ENCODE peak calls at places on chromosomes 4 and X, in eight cellular contexts. X is lower leg skin, Z is suprapubic skin, V is HCT116, I is tibial nerve, N is H54, J is NB4, B is testis. F is an unnamed sample.

GRCh38 chrX:45196701-45197100 is 4.0 kb downstream of the DIPK2B start:
- DNase-seq in X (no peak), Z (no peak), V (no peak), I (no peak), N (no peak), J (no peak), B (no peak), F (no peak)

GRCh38 chrX:13791559-13791958 is 25.3 kb downstream of the GPM6B start:
- DNase-seq in X (no peak), Z (no peak), V (no peak), I (no peak), N (no peak), J (no peak), B (peak), F (no peak)

GRCh38 chr4:89039735-89040338 is 17.1 kb downstream of the FAM13A start:
- DNase-seq in X (no peak), Z (no peak), V (no peak), I (no peak), N (no peak), J (no peak), B (no peak), F (peak)

GRCh38 chrX:103510031-103510430 is 9.3 kb downstream of the RAB40A start:
- DNase-seq in X (no peak), Z (no peak), V (no peak), I (no peak), N (no peak), J (no peak), B (no peak), F (no peak)

GRCh38 chr4:141375855-141376254 is 155.2 kb downstream of the ZNF330 start:
- DNase-seq in X (no peak), Z (no peak), V (peak), I (no peak), N (peak), J (no peak), B (no peak), F (no peak)

GRCh38 chr4:120963449-120963848 is 40.9 kb upstream of the PRDM5 start:
- DNase-seq in X (no peak), Z (no peak), V (no peak), I (no peak), N (no peak), J (no peak), B (no peak), F (no peak)

GRCh38 chr4:152348670-152349069 is 187.2 kb downstream of the FBXW7 start:
- DNase-seq in X (no peak), Z (no peak), V (no peak), I (no peak), N (no peak), J (no peak), B (no peak), F (no peak)

GRCh38 chr4:37644962-37645361 is 41.2 kb downstream of the RELL1 start:
- DNase-seq in X (no peak), Z (no peak), V (no peak), I (no peak), N (no peak), J (no peak), B (no peak), F (no peak)

GRCh38 chr4:76311896-76312331 is 5.4 kb downstream of the STBD1 start:
- DNase-seq in X (no peak), Z (no peak), V (no peak), I (no peak), N (no peak), J (peak), B (no peak), F (no peak)

GRCh38 chr4:76658231-76659102 is 223.4 kb downstream of the SHROOM3 start:
- DNase-seq in X (no peak), Z (no peak), V (no peak), I (no peak), N (no peak), J (no peak), B (no peak), F (no peak)

GRCh38 chrX:41877167-41877566 is 46.2 kb downstream of the CASK start:
- DNase-seq in X (no peak), Z (no peak), V (no peak), I (no peak), N (no peak), J (no peak), B (no peak), F (no peak)

GRCh38 chrX:118455013-118455412 is 40.6 kb upstream of the DOCK11 start:
- DNase-seq in X (no peak), Z (no peak), V (no peak), I (no peak), N (no peak), J (peak), B (no peak), F (no peak)

GRCh38 chrX:108299101-108299591 is 139.1 kb downstream of the COL4A6 start:
- DNase-seq in X (no peak), Z (no peak), V (no peak), I (no peak), N (no peak), J (no peak), B (no peak), F (no peak)

DNA sequence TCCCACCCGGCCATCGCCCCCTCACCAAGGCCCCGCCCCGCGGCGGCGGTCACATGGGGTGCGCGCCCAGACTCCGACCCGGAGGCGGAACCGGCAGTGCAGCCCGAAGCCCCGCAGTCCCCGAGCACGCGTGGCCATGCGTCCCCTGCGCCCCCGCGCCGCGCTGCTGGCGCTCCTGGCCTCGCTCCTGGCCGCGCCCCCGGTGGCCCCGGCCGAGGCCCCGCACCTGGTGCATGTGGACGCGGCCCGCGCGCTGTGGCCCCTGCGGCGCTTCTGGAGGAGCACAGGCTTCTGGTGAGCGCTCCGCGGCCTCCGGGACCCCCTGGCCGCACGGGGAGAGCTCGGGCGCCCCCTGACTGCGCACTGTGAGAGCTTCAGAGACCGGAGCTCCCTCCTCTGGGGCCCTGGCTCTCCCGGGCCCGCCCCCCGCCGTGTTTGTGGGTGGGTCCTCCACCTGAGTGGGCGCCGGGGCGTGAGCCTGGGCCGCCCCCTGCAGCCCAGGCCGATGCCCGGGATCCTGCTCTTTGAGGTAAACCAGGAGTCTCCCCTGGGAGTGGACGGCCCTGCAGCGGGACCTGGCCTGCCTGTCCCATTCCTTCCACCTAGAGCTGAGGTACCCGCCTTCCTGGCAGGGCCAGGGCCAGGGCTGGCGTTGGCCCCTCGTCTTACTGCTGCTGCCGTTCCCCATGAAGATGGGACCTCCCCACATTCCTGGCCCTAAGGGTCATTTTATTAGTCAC is at the start of gene IDUA:
- DNase-seq in X (peak), Z (peak), V (peak), I (peak), N (peak), J (peak), B (peak), F (peak)
- TF ChIP-seq POLR2A in X (no peak), Z (no peak), V (peak), I (no peak), N (peak), J (no peak), B (no peak), F (peak)

GRCh38 chr4:6856391-6856790 is 53.2 kb upstream of the TBC1D14 start:
- DNase-seq in X (no peak), Z (no peak), V (no peak), I (no peak), N (no peak), J (no peak), B (no peak), F (peak)

GRCh38 chr4:6855692-6856297 is 53.8 kb upstream of the TBC1D14 start:
- DNase-seq in X (no peak), Z (no peak), V (no peak), I (no peak), N (no peak), J (peak), B (no peak), F (peak)

GRCh38 chr4:6851962-6852361 is 57.7 kb upstream of the TBC1D14 start:
- DNase-seq in X (no peak), Z (no peak), V (no peak), I (no peak), N (no peak), J (no peak), B (no peak), F (no peak)

GRCh38 chr4:6852582-6852981 is 57.0 kb upstream of the TBC1D14 start:
- DNase-seq in X (no peak), Z (no peak), V (no peak), I (no peak), N (no peak), J (peak), B (no peak), F (no peak)

DNA sequence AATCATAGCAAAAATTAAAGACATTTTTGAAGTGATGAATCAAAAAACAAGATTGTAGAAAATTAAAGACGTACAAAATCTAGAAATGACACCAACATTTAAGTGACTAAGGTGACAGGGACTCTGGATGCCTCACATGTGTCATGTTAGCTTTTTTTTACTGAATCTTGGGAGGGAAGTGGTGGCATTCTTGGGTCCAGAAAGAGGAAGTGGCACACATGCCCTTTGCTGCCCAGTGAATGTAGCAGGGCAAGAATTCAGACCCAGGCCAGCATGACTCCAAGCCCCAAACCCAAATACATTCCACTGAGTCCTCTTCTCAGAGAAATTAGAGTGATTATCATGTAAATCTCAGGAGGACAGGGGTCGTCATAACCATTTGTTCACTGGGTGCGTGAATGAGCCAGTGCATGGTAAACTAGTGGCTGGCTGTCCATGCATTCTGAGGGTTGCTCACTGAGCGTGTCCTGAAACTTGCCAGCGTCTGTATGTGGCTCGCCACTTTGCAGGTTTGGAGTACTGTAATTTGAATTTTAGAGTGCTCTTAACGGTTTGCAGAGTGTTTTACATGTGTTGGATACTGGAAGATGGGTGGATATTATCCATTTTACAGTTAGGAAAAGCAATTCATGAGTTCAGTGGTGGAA is 55.4 kb upstream of the TBC1D14 start:
- DNase-seq in X (no peak), Z (no peak), V (no peak), I (no peak), N (no peak), J (peak), B (no peak), F (no peak)
- TF ChIP-seq POLR2A in X (no peak), Z (no peak), V (no peak), I (no peak), N (no peak), J (no peak), B (no peak), F (no peak)

GRCh38 chrX:65528705-65529340 is 5.8 kb downstream of the LAS1L start:
- DNase-seq in X (peak), Z (no peak), V (no peak), I (peak), N (peak), J (peak), B (peak), F (peak)

GRCh38 chrX:65537229-65537628 is 2.6 kb upstream of the LAS1L start:
- DNase-seq in X (no peak), Z (no peak), V (no peak), I (no peak), N (no peak), J (no peak), B (no peak), F (no peak)

GRCh38 chrX:65536291-65536690 is 1.7 kb upstream of the LAS1L start:
- DNase-seq in X (no peak), Z (no peak), V (no peak), I (no peak), N (no peak), J (no peak), B (no peak), F (no peak)

GRCh38 chrX:65532016-65532415 is 2.6 kb downstream of the LAS1L start:
- DNase-seq in X (no peak), Z (no peak), V (no peak), I (no peak), N (no peak), J (no peak), B (no peak), F (no peak)

DNA sequence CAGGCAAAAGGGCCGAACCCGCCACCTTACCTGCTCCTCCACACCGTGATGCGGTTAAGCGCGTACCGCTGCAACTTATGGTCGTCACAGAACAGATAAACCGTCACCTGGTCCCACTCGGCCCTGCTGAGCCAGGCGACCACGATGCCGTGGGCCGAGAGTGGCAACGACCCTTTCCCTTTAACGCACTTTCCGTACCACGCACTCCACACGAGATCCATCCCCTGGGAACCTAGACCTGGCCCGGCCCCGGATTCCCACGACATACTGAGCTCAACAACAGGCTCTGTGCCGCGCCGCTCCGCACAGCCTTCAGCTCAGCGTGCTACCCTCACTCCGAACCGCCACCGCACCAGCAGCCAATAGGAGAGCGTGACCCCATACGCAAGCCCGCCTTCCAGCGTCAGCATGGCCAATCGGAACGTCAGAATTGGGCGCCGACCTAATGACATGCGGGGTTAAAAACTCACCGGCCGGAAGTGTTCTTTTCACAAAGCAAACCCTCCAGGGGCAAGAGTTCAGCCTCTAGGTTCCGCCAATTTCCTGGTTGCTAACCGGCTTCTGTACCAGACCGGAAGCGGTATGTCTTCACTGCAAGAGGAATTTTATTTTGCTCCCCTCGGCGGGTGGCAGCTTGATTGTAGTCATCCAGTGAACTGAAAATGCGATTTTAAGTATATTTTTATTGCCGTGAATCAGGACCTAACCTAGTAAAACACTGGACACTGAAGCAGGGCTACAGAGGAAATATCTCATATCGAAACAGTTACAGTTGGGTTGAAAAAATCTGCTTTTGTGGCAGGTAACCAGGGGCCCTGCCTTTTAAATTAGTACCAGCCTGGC is at the start of gene LAS1L:
- DNase-seq in X (peak), Z (peak), V (peak), I (peak), N (peak), J (peak), B (peak), F (peak)
- TF ChIP-seq POLR2A in X (no peak), Z (peak), V (no peak), I (peak), N (peak), J (peak), B (no peak), F (peak)

DNA sequence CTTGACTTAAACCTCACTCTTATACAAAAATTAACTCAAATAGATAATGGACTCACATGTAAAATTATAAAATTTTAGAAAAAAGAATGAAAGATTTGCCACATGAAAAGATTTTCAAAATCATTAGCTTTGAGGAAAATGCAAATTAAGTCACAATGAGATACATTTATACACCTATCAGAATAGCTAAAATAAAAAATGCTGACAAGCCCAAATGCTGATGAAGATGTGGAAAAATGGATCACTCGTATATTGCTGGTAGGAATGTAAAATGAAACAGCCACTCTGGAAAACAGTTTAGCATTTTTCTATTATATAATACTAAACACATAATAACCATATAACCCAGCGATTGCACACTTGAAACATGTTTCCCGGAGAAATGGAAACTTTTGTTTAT is 316.2 kb downstream of the ANKRD50 start:
- DNase-seq in X (no peak), Z (no peak), V (no peak), I (no peak), N (no peak), J (no peak), B (no peak), F (no peak)
- TF ChIP-seq POLR2A in X (no peak), Z (no peak), V (no peak), I (no peak), N (no peak), J (no peak), B (no peak), F (no peak)

GRCh38 chr4:47914219-47914925 is at the start of gene NFXL1:
- DNase-seq in X (peak), Z (peak), V (peak), I (peak), N (peak), J (peak), B (peak), F (peak)
- TF ChIP-seq POLR2A in X (no peak), Z (no peak), V (peak), I (peak), N (peak), J (peak), B (no peak), F (peak)

F was measured in erythroblast.